ENCODE peak calls at places on chromosome 19, in four cellular contexts. O is iPS-NIHi11, P is germinal center, J is AG09319. X is an unnamed sample.

GRCh38 chr19:55637534-55637933 is 3.3 kb upstream of the ZNF580 start:
- DNase-seq in P (no peak), J (no peak), O (no peak), X (no peak)

GRCh38 chr19:35513231-35513974 is at the start of gene DMKN:
- DNase-seq in O (peak), J (no peak), P (no peak), X (no peak)

GRCh38 chr19:6022570-6023049 is 44.7 kb upstream of the RANBP3 start:
- DNase-seq in P (no peak), O (no peak), J (no peak), X (no peak)

GRCh38 chr19:38392707-38393308 is 4.3 kb downstream of the SPRED3 start:
- DNase-seq in J (no peak), O (no peak), P (no peak), X (no peak)

GRCh38 chr19:13441810-13442512 is 64.3 kb downstream of the CACNA1A start:
- DNase-seq in P (peak), J (no peak), O (peak), X (no peak)

GRCh38 chr19:2976609-2977000 is 759 bp upstream of the TLE6 start:
- DNase-seq in P (no peak), O (no peak), J (no peak), X (no peak)

GRCh38 chr19:46659151-46660007 is 1.6 kb downstream of the DACT3 start:
- DNase-seq in J (no peak), P (no peak), O (peak), X (no peak)

GRCh38 chr19:39246951-39247669 is 1.5 kb downstream of the IFNL4 start:
- DNase-seq in O (peak), J (no peak), P (peak), X (no peak)

GRCh38 chr19:14004619-14005380 is 1.3 kb downstream of the RFX1 start:
- DNase-seq in O (no peak), J (no peak), P (no peak), X (no peak)

GRCh38 chr19:44752816-44753618 is 4.5 kb downstream of the BCL3 start:
- DNase-seq in P (peak), O (peak), J (peak), X (peak)

GRCh38 chr19:18697680-18698079 is 14.2 kb downstream of the CRTC1 start:
- DNase-seq in J (no peak), P (no peak), O (peak), X (no peak)

GRCh38 chr19:17687857-17688784 is at the start of gene UNC13A:
- DNase-seq in J (no peak), P (peak), O (peak), X (no peak)